ENCODE peak calls at places on chromosome 14, in ten cellular contexts. J is AG04449, G is fibroblast of pulmonary artery, O is upper lobe of right lung, M is ovary, I is neural crest cell, S is heart right ventricle, Q is hepatocyte, P is spleen, U is B cell. C is an unnamed sample.

GRCh38 chr14:106129274-106129673 is 602.9 kb downstream of the TMEM121 start:
- DNase-seq in J (no peak), O (no peak), M (no peak), S (no peak), P (no peak), Q (no peak), I (no peak), G (no peak), U (no peak), C (no peak)

GRCh38 chr14:67673451-67673850 is 981 bp downstream of the VTI1B start:
- DNase-seq in O (no peak), G (no peak), I (no peak), M (no peak), J (no peak), P (no peak), U (no peak), S (no peak), Q (no peak), C (no peak)

GRCh38 chr14:77965050-77965449 is 165.1 kb downstream of the ADCK1 start:
- DNase-seq in I (no peak), J (no peak), M (no peak), O (no peak), P (no peak), S (no peak), Q (no peak), G (no peak), U (no peak), C (no peak)

GRCh38 chr14:63897706-63898105 is 44.9 kb downstream of the SYNE2 start:
- DNase-seq in P (no peak), S (no peak), M (no peak), U (no peak), I (no peak), Q (no peak), J (peak; percentile 61), G (peak; percentile 87), O (no peak), C (no peak)

GRCh38 chr14:21917699-21918436 is 244.2 kb upstream of the OR4E1 start:
- DNase-seq in Q (peak; percentile 70), J (no peak), U (no peak), P (no peak), I (peak; percentile 41), S (no peak), O (no peak), M (no peak), G (peak; percentile 68), C (peak; percentile 14)

GRCh38 chr14:102775855-102776760 is 1.1 kb upstream of the TRAF3 start:
- DNase-seq in M (no peak), Q (peak; percentile 72), G (peak; percentile 81), J (peak; percentile 40), O (no peak), P (peak; percentile 85), U (no peak), S (no peak), I (no peak), C (peak; percentile 67)

GRCh38 chr14:95918466-95918865 is 41.8 kb downstream of the TUNAR start:
- DNase-seq in J (no peak), S (no peak), G (no peak), O (no peak), I (no peak), Q (peak; percentile 24), U (no peak), M (no peak), P (no peak), C (no peak)

GRCh38 chr14:58629273-58629672 is 8.5 kb upstream of the DACT1 start:
- DNase-seq in I (no peak), U (no peak), G (no peak), P (no peak), M (no peak), J (no peak), Q (no peak), S (no peak), O (no peak), C (no peak)

GRCh38 chr14:54566152-54566409 is 847 bp upstream of the SAMD4A start:
- DNase-seq in S (no peak), O (no peak), J (no peak), I (peak; percentile 15), P (no peak), Q (no peak), M (no peak), G (no peak), U (no peak), C (no peak)

GRCh38 chr14:54566410-54567223 is at the start of gene SAMD4A:
- DNase-seq in G (peak; percentile 90), Q (peak; percentile 86), U (peak; percentile 78), P (peak; percentile 94), J (no peak), S (peak; percentile 81), I (peak; percentile 53), M (peak; percentile 74), O (peak; percentile 86), C (peak; percentile 83)

GRCh38 chr14:54568821-54569591 is 2.1 kb downstream of the SAMD4A start:
- DNase-seq in G (no peak), O (no peak), P (no peak), S (no peak), Q (peak; percentile 32), J (no peak), U (no peak), M (no peak), I (no peak), C (no peak)

GRCh38 chr14:54567224-54567633 is 301 bp downstream of the SAMD4A start:
- DNase-seq in M (no peak), U (no peak), S (no peak), Q (peak; percentile 62), I (peak; percentile 46), O (no peak), G (no peak), P (no peak), J (no peak), C (no peak)

DNA sequence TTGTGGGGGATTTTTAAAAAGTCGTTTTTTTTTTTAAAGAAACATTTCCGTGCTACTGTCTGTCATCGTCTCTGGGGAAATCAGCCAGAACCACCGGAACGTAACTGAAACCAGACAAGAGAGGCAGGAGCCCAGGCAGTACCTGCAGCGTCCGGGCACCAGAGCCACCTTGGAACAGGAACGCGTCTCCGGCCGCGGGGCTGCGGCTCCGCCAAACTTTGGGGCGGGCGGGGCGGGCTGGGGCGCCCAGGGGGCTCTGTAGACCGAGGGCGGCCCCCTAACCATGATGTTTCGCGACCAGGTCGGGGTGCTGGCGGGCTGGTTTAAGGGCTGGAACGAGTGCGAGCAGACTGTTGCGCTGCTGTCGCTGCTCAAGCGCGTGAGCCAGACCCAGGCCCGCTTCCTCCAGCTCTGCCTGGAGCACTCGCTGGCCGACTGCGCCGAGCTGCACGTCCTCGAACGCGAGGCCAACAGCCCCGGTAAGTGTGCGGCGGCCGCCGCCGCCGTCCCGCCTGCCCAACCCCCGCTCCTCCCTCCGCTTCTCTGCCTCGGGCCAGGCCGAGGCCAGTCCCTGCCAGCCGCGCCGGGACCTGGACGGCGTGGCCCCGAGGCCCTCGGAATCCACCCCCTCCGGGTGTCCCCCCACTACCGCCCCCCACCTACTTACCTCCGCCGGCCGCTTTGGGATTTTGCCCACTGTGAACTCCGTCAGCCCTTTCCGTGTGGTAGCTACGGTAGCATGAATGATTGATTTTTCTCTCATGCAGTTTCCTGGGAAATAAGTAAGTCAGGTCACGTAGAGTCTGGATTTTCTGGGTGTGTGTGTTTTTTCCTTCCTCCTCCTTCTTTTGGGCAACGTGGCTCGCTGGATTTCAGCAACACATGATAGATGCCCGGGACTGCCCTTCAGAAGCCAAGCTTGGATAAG is 970 bp downstream of the SAMD4A start:
- DNase-seq in G (peak; percentile 62), J (no peak), Q (peak; percentile 75), S (peak; percentile 67), O (peak; percentile 78), U (peak; percentile 84), M (peak; percentile 70), P (peak; percentile 92), I (peak; percentile 46), C (peak; percentile 77)
- TF ChIP-seq CTCF in G (no peak), J (no peak), Q (peak; percentile 17), S (no peak), O (no peak), U (no peak), M (no peak), P (no peak), I (no peak), C (no peak)

GRCh38 chr14:30754778-30755177 is 119.6 kb upstream of the COCH start:
- DNase-seq in M (no peak), P (no peak), O (no peak), I (no peak), S (no peak), G (no peak), Q (no peak), U (no peak), J (no peak), C (no peak)

GRCh38 chr14:30753452-30753851 is 120.9 kb upstream of the COCH start:
- DNase-seq in I (no peak), G (no peak), J (no peak), O (no peak), S (no peak), U (no peak), P (no peak), M (no peak), Q (no peak), C (no peak)

GRCh38 chr14:30748343-30748742 is 126.0 kb upstream of the COCH start:
- DNase-seq in J (no peak), S (no peak), Q (no peak), I (no peak), O (no peak), P (no peak), M (no peak), U (no peak), G (no peak), C (no peak)

GRCh38 chr14:30756594-30756993 is 117.8 kb upstream of the COCH start:
- DNase-seq in O (no peak), I (no peak), G (no peak), M (no peak), J (no peak), S (no peak), P (no peak), Q (no peak), U (no peak), C (no peak)

GRCh38 chr14:30751646-30752416 is 122.5 kb upstream of the COCH start:
- DNase-seq in U (no peak), M (no peak), I (no peak), J (no peak), Q (no peak), O (no peak), P (no peak), G (no peak), S (no peak), C (no peak)
- TF ChIP-seq CTCF in U (no peak), M (no peak), I (no peak), J (no peak), Q (no peak), O (no peak), P (no peak), G (no peak), S (no peak), C (peak; percentile 6)

GRCh38 chr14:94816113-94816512 is 46.2 kb upstream of the GSC start:
- DNase-seq in U (no peak), G (no peak), S (no peak), M (no peak), Q (no peak), O (no peak), I (no peak), J (no peak), P (no peak), C (no peak)
- TF ChIP-seq CTCF in U (no peak), G (no peak), S (no peak), M (no peak), Q (peak; percentile 24), O (no peak), I (no peak), J (no peak), P (no peak), C (no peak)

DNA sequence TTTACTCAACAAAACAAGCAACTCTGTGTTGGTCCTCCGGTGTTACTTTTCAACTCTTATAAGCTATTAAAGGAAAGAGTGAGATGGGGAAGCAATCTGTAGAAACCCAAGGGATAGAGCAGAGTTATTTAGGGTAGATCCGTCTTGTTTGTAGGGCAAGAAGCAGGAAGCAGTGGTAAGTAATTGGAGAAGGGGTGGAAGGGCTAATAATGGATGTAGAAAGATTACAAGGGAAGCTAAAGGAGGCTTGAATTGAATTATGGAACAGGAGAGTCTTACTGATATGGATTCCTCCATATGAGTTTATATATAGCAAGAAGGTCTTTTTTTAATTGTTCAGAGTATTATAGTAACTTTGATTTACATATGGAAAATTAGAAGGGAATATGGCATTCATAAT is 72.7 kb downstream of the MNAT1 start:
- DNase-seq in I (no peak), P (no peak), Q (no peak), G (no peak), O (no peak), S (no peak), M (no peak), J (no peak), U (no peak), C (no peak)
- TF ChIP-seq CTCF in I (no peak), P (no peak), Q (no peak), G (no peak), O (no peak), S (no peak), M (no peak), J (no peak), U (no peak), C (no peak)